ENCODE peak calls at places on chromosomes 3 and 15, in seven cellular contexts. Z is PC-3, Y is right atrium auricular region, A is stomach, P is adrenal gland, I is upper lobe of right lung, F is tibial nerve. G is an unnamed sample. For H3K27me3, the result is how much of the 10 kb centered on the place peaks cover.

GRCh38 chr3:4722103-4722502 is 229.0 kb downstream of the ITPR1 start:
- DNase-seq in F (no peak), A (no peak), I (peak), Y (no peak), Z (peak), P (peak), G (peak)

GRCh38 chr3:129656659-129657247 is 50.3 kb upstream of the PLXND1 start:
- DNase-seq in I (no peak), Y (no peak), Z (no peak), P (no peak), A (no peak), F (no peak), G (no peak)

GRCh38 chr15:80803580-80804525 is 24.7 kb downstream of the CEMIP start:
- DNase-seq in F (no peak), A (no peak), Y (no peak), P (no peak), Z (no peak), I (no peak), G (peak)

GRCh38 chr3:170869645-170870593 is at the start of gene RPL22L1:
- DNase-seq in Z (peak), F (peak), P (peak), I (peak), A (peak), Y (peak), G (peak)

GRCh38 chr15:76340802-76341365 is 4.3 kb downstream of the ISL2 start:
- DNase-seq in I (no peak), P (no peak), F (no peak), Y (no peak), A (no peak), Z (no peak), G (no peak)

GRCh38 chr3:94304953-94305352 is 242.1 kb downstream of the NSUN3 start:
- DNase-seq in P (no peak), Y (no peak), F (no peak), I (no peak), Z (no peak), A (no peak), G (no peak)

GRCh38 chr15:40787344-40787841 is 17.6 kb downstream of the C15orf62 start:
- DNase-seq in Z (peak), P (no peak), F (no peak), I (peak), A (peak), Y (no peak), G (peak)

GRCh38 chr3:149314807-149315578 is 18.4 kb downstream of the TM4SF18 start:
- DNase-seq in P (no peak), Z (peak), A (no peak), F (no peak), Y (no peak), I (no peak), G (peak)

GRCh38 chr3:10933021-10933420 is 59.5 kb upstream of the SLC6A1 start:
- DNase-seq in A (no peak), I (peak), F (no peak), Z (no peak), Y (no peak), P (peak), G (no peak)

GRCh38 chr3:13475871-13476590 is 4.1 kb upstream of the HDAC11 start:
- DNase-seq in I (peak), Z (peak), P (no peak), F (no peak), A (no peak), Y (no peak), G (no peak)

GRCh38 chr3:136559896-136560295 is 192.3 kb downstream of the STAG1 start:
- DNase-seq in P (no peak), I (no peak), F (no peak), Y (no peak), Z (no peak), A (no peak), G (peak)

GRCh38 chr3:24538891-24539290 is 44.2 kb upstream of the THRB start:
- DNase-seq in Y (no peak), I (no peak), Z (no peak), A (peak), P (peak), F (no peak), G (no peak)

GRCh38 chr15:89912674-89913396 is at the start of gene ARPIN:
- DNase-seq in Y (no peak), P (peak), A (peak), Z (peak), F (no peak), I (peak), G (no peak)

GRCh38 chr15:78255421-78256043 is 8.8 kb upstream of the DNAJA4 start:
- DNase-seq in A (no peak), Y (no peak), P (no peak), F (no peak), Z (no peak), I (no peak), G (no peak)

GRCh38 chr3:84077479-84077878 is 881.3 kb upstream of the CADM2 start:
- DNase-seq in Y (no peak), F (no peak), I (no peak), A (no peak), Z (peak), P (no peak), G (peak)

GRCh38 chr3:190458040-190458439 is 8.3 kb upstream of the TMEM207 start:
- DNase-seq in A (no peak), I (no peak), Z (peak), Y (no peak), F (no peak), P (no peak), G (no peak)

GRCh38 chr3:175512700-175513099 is 653.6 kb downstream of the NAALADL2 start:
- DNase-seq in F (no peak), Z (no peak), A (no peak), Y (no peak), P (no peak), I (no peak), G (no peak)

GRCh38 chr3:99114565-99115291 is 213.2 kb upstream of the DCBLD2 start:
- DNase-seq in Z (peak), I (no peak), P (peak), Y (no peak), F (no peak), A (no peak), G (peak)

GRCh38 chr15:54518145-54518941 is 540.1 kb downstream of the UNC13C start:
- DNase-seq in F (no peak), Y (no peak), Z (no peak), P (no peak), A (no peak), I (no peak), G (no peak)

GRCh38 chr15:31005660-31006059 is 14.2 kb upstream of the MTMR10 start:
- DNase-seq in A (no peak), Y (no peak), I (no peak), F (no peak), P (no peak), Z (no peak), G (no peak)

GRCh38 chr3:159187232-159187631 is 385.4 kb downstream of the MFSD1 start:
- DNase-seq in Y (no peak), A (peak), F (no peak), I (no peak), P (peak), Z (no peak), G (no peak)

GRCh38 chr15:46126581-46126980 is 491.8 kb downstream of the SQOR start:
- DNase-seq in P (no peak), Y (no peak), I (no peak), F (no peak), A (no peak), Z (peak), G (no peak)

GRCh38 chr3:155426524-155427230 is 133.2 kb upstream of the STRIT1 start:
- DNase-seq in Y (no peak), F (no peak), I (no peak), Z (no peak), P (no peak), A (no peak), G (peak)

GRCh38 chr3:113914646-113915045 is 33.2 kb upstream of the ZDHHC23 start:
- DNase-seq in Y (no peak), A (no peak), I (no peak), Z (no peak), P (no peak), F (no peak), G (peak)

GRCh38 chr15:47820047-47820779 is 102.9 kb downstream of the SEMA6D start:
- DNase-seq in Z (peak), P (no peak), I (no peak), F (no peak), A (no peak), Y (no peak), G (peak)

GRCh38 chr3:52910823-52911222 is 13.5 kb upstream of the STIMATE start:
- DNase-seq in Z (no peak), Y (no peak), I (no peak), P (no peak), F (no peak), A (no peak), G (no peak)

GRCh38 chr15:100202309-100202943 is 139.3 kb downstream of the ADAMTS17 start:
- DNase-seq in F (no peak), A (no peak), Y (no peak), P (no peak), I (no peak), Z (peak), G (no peak)

GRCh38 chr15:65402971-65403370 is 19.8 kb downstream of the IGDCC4 start:
- DNase-seq in Y (no peak), P (no peak), Z (no peak), F (no peak), A (no peak), I (no peak), G (no peak)

GRCh38 chr3:17982211-17982880 is 239.9 kb upstream of the TBC1D5 start:
- DNase-seq in Z (peak), Y (no peak), A (no peak), P (no peak), I (no peak), F (no peak), G (peak)

GRCh38 chr15:66982816-66983215 is 82.6 kb upstream of the SMAD3 start:
- DNase-seq in P (no peak), Z (no peak), I (no peak), A (no peak), F (no peak), Y (no peak), G (no peak)

GRCh38 chr3:34012102-34012461 is 213.7 kb downstream of the PDCD6IP start:
- DNase-seq in Y (no peak), P (peak), F (no peak), I (no peak), Z (peak), A (no peak), G (peak)

GRCh38 chr3:34017757-34018156 is 219.3 kb downstream of the PDCD6IP start:
- DNase-seq in Z (no peak), A (no peak), I (no peak), Y (no peak), P (no peak), F (no peak), G (no peak)

GRCh38 chr3:34016925-34017592 is 218.6 kb downstream of the PDCD6IP start:
- DNase-seq in A (no peak), Z (no peak), F (no peak), Y (no peak), I (no peak), P (no peak), G (peak)

GRCh38 chr3:34013818-34014576 is 215.6 kb downstream of the PDCD6IP start:
- DNase-seq in A (no peak), Y (no peak), I (no peak), P (no peak), F (no peak), Z (no peak), G (no peak)

GRCh38 chr3:34015204-34016142 is 217.0 kb downstream of the PDCD6IP start:
- DNase-seq in I (no peak), Z (peak), F (no peak), P (no peak), Y (no peak), A (no peak), G (no peak)
- TF ChIP-seq CTCF in I (no peak), Z (peak), F (no peak), P (no peak), Y (no peak), A (no peak), G (peak)

GRCh38 chr15:96406701-96407100 is 76.2 kb downstream of the NR2F2 start:
- DNase-seq in I (no peak), F (no peak), P (no peak), A (no peak), Y (no peak), Z (no peak), G (no peak)

GRCh38 chr15:96404560-96404959 is 74.1 kb downstream of the NR2F2 start:
- DNase-seq in Z (no peak), Y (no peak), F (no peak), I (no peak), P (no peak), A (no peak), G (no peak)

GRCh38 chr15:96403932-96404331 is 73.4 kb downstream of the NR2F2 start:
- DNase-seq in F (no peak), A (no peak), Y (no peak), I (no peak), P (no peak), Z (no peak), G (no peak)

GRCh38 chr15:96402403-96402802 is 71.9 kb downstream of the NR2F2 start:
- DNase-seq in F (no peak), I (no peak), P (no peak), Y (no peak), A (no peak), Z (no peak), G (no peak)

GRCh38 chr15:96403071-96403470 is 72.6 kb downstream of the NR2F2 start:
- DNase-seq in P (no peak), I (no peak), Z (no peak), Y (no peak), F (no peak), A (no peak), G (no peak)
- H3K27me3 ChIP-seq in P (under half), I (under half), Z (half or more), Y (under half), F (under half), A (under half), G (under half)

GRCh38 chr3:196215493-196215892 is 841 bp upstream of the SLC51A start:
- DNase-seq in A (no peak), F (no peak), Y (no peak), P (no peak), I (peak), Z (no peak), G (no peak)

GRCh38 chr3:196216081-196216564 is at the start of gene SLC51A:
- DNase-seq in I (peak), F (no peak), A (no peak), Z (peak), P (no peak), Y (no peak), G (no peak)

GRCh38 chr3:196217307-196218154 is 1.2 kb downstream of the SLC51A start:
- DNase-seq in Y (no peak), Z (no peak), I (no peak), A (no peak), F (no peak), P (no peak), G (no peak)

GRCh38 chr3:196218155-196218712 is 1.9 kb downstream of the SLC51A start:
- DNase-seq in P (no peak), Z (peak), F (no peak), A (no peak), Y (no peak), I (no peak), G (no peak)

GRCh38 chr3:196216681-196217211 is 412 bp downstream of the SLC51A start:
- DNase-seq in Z (no peak), F (no peak), I (peak), A (no peak), P (no peak), Y (no peak), G (no peak)
- H3K4me3 ChIP-seq in Z (peak), F (no peak), I (no peak), A (peak), P (no peak), Y (no peak), G (no peak)

GRCh38 chr15:62415498-62415897 is 250.4 kb upstream of the C2CD4B start:
- DNase-seq in P (no peak), I (no peak), Y (no peak), A (no peak), Z (no peak), F (no peak), G (no peak)
- TF ChIP-seq CTCF in P (no peak), I (no peak), Y (no peak), A (no peak), Z (no peak), F (no peak), G (no peak)

GRCh38 chr3:123025642-123026521 is 1.7 kb downstream of the SEMA5B start:
- DNase-seq in Y (no peak), A (no peak), Z (no peak), I (no peak), P (peak), F (no peak), G (no peak)
- H3K27me3 ChIP-seq in Y (under half), A (half or more), Z (half or more), I (under half), P (under half), F (under half), G (under half)

GRCh38 chr3:183577336-183577735 is 21.8 kb upstream of the KLHL6 start:
- DNase-seq in P (no peak), F (no peak), A (no peak), I (no peak), Y (no peak), Z (no peak), G (no peak)
- H3K4me3 ChIP-seq in P (no peak), F (no peak), A (no peak), I (no peak), Y (no peak), Z (no peak), G (no peak)

GRCh38 chr3:33006081-33006480 is 54.6 kb downstream of the CCR4 start:
- DNase-seq in F (no peak), A (no peak), P (no peak), Y (no peak), I (no peak), Z (no peak), G (no peak)
- TF ChIP-seq CTCF in F (no peak), A (no peak), P (no peak), Y (no peak), I (no peak), Z (no peak), G (no peak)

DNA sequence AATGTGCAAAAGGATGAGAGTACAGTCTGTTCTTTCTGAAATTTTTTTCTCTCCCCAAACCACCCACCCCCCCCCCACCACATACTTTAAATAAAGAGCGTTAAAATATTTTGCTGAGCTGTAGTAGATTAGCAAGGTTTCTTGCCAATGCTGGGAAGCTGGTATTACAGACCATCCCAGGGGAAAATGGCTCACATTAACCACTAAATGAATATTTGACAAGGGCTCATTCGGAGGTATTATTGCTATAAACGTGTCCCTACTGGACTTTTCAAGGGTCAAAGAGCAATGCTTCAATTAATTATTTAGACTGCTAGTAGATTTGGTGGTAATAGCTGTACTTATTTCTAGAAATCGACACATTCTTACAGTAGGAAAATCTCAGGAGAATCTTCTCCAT is 5.2 kb downstream of the SOX2 start:
- DNase-seq in Z (no peak), Y (no peak), F (no peak), I (no peak), A (no peak), P (no peak), G (peak)
- H3K27me3 ChIP-seq in Z (half or more), Y (half or more), F (under half), I (half or more), A (half or more), P (half or more), G (under half)

G was measured in bronchial epithelial cell.